ENCODE peak calls at places on chromosome 15, in ten cellular contexts. G is T-cell, O is left cardiac atrium, U is GM20000, T is kidney tubule cell, R is NCI-H460, K is T1000, J is neural crest cell, M is AG04450, H is astrocyte of the spinal cord. E is an unnamed sample.

GRCh38 chr15:76996526-76997401 is 1.8 kb downstream of the PSTPIP1 start:
- DNase-seq in G (peak), O (peak), U (no peak), T (peak), R (no peak), K (no peak), J (no peak), M (no peak), H (no peak), E (no peak)

GRCh38 chr15:101372149-101372577 is 77.1 kb upstream of the SNRPA1 start:
- DNase-seq in G (no peak), O (no peak), U (no peak), T (no peak), R (no peak), K (no peak), J (no peak), M (peak), H (peak), E (no peak)

GRCh38 chr15:73907018-73907394 is 19.3 kb upstream of the LOXL1 start:
- DNase-seq in G (no peak), O (no peak), U (no peak), T (no peak), R (no peak), K (no peak), J (no peak), M (no peak), H (no peak), E (no peak)

GRCh38 chr15:68506071-68506470 is 72.7 kb upstream of the CORO2B start:
- DNase-seq in G (no peak), O (no peak), U (no peak), T (no peak), R (no peak), K (no peak), J (no peak), M (no peak), H (no peak), E (no peak)

GRCh38 chr15:39246523-39246922 is 334.4 kb upstream of the THBS1 start:
- DNase-seq in G (no peak), O (no peak), U (no peak), T (peak), R (no peak), K (no peak), J (no peak), M (no peak), H (no peak), E (no peak)

GRCh38 chr15:61748529-61748928 is 311.7 kb downstream of the VPS13C start:
- DNase-seq in G (no peak), O (no peak), U (no peak), T (no peak), R (no peak), K (no peak), J (no peak), M (no peak), H (no peak), E (no peak)

GRCh38 chr15:76298986-76299385 is 12.3 kb downstream of the ETFA start:
- DNase-seq in G (no peak), O (no peak), U (no peak), T (peak), R (no peak), K (no peak), J (no peak), M (no peak), H (no peak), E (no peak)

GRCh38 chr15:65259367-65259781 is 27.3 kb downstream of the PARP16 start:
- DNase-seq in G (no peak), O (no peak), U (no peak), T (no peak), R (no peak), K (no peak), J (no peak), M (no peak), H (no peak), E (no peak)

GRCh38 chr15:51600114-51600513 is 22.5 kb downstream of the DMXL2 start:
- DNase-seq in G (no peak), O (no peak), U (no peak), T (peak), R (no peak), K (no peak), J (no peak), M (no peak), H (peak), E (no peak)

GRCh38 chr15:92954578-92954977 is 54.5 kb downstream of the CHD2 start:
- DNase-seq in G (no peak), O (no peak), U (no peak), T (peak), R (peak), K (no peak), J (no peak), M (no peak), H (no peak), E (no peak)

GRCh38 chr15:78195735-78196201 is 38.6 kb downstream of the ACSBG1 start:
- DNase-seq in G (peak), O (no peak), U (peak), T (peak), R (peak), K (no peak), J (no peak), M (no peak), H (no peak), E (peak)

GRCh38 chr15:29139540-29140459 is 129.8 kb downstream of the NSMCE3 start:
- DNase-seq in G (peak), O (peak), U (peak), T (peak), R (peak), K (no peak), J (peak), M (no peak), H (peak), E (peak)

GRCh38 chr15:55834331-55834730 is 91.4 kb upstream of the PRTG start:
- DNase-seq in G (no peak), O (no peak), U (no peak), T (no peak), R (no peak), K (no peak), J (no peak), M (no peak), H (no peak), E (no peak)

GRCh38 chr15:79212589-79213139 is 69.9 kb upstream of the ANKRD34C start:
- DNase-seq in G (no peak), O (no peak), U (no peak), T (no peak), R (no peak), K (no peak), J (no peak), M (no peak), H (no peak), E (no peak)

GRCh38 chr15:60646595-60646994 is 167.7 kb upstream of the ICE2 start:
- DNase-seq in G (no peak), O (no peak), U (no peak), T (no peak), R (no peak), K (no peak), J (no peak), M (no peak), H (no peak), E (no peak)

GRCh38 chr15:36313881-36314280 is 265.5 kb upstream of the CDIN1 start:
- DNase-seq in G (no peak), O (no peak), U (no peak), T (no peak), R (no peak), K (no peak), J (no peak), M (no peak), H (no peak), E (no peak)

GRCh38 chr15:85024509-85025336 is 43.1 kb downstream of the PDE8A start:
- DNase-seq in G (no peak), O (no peak), U (peak), T (peak), R (peak), K (no peak), J (no peak), M (no peak), H (peak), E (no peak)

GRCh38 chr15:67834593-67835348 is 5.1 kb downstream of the RNU6-1 start:
- DNase-seq in G (no peak), O (no peak), U (no peak), T (no peak), R (no peak), K (no peak), J (no peak), M (no peak), H (no peak), E (no peak)

GRCh38 chr15:90952901-90953677 is 1.6 kb upstream of the RCCD1 start:
- DNase-seq in G (no peak), O (no peak), U (no peak), T (no peak), R (no peak), K (no peak), J (no peak), M (no peak), H (no peak), E (no peak)

GRCh38 chr15:34241376-34242350 is 16.8 kb downstream of the EMC4 start:
- DNase-seq in G (peak), O (no peak), U (peak), T (peak), R (peak), K (no peak), J (no peak), M (no peak), H (peak), E (peak)

GRCh38 chr15:88864861-88865497 is 30.4 kb downstream of the HAPLN3 start:
- DNase-seq in G (no peak), O (no peak), U (no peak), T (no peak), R (no peak), K (no peak), J (no peak), M (no peak), H (no peak), E (no peak)

GRCh38 chr15:78996876-78997275 is 52.0 kb upstream of the CTSH start:
- DNase-seq in G (no peak), O (no peak), U (no peak), T (peak), R (no peak), K (no peak), J (no peak), M (no peak), H (no peak), E (no peak)

GRCh38 chr15:60787737-60788513 is 309.0 kb upstream of the ICE2 start:
- DNase-seq in G (peak), O (no peak), U (no peak), T (no peak), R (no peak), K (no peak), J (no peak), M (no peak), H (no peak), E (no peak)